ENCODE peak calls at places on chromosome 10, in four cellular contexts. S is activated CD4-positive, alpha-beta T cell treated with anti-CD3 and anti-CD28 coated beads for 48 hours; T is stomach; W is colonic mucosa. V is an unnamed sample.

GRCh38 chr10:96814264-96814663 is 17.8 kb upstream of the LCOR start:
- DNase-seq in W (no peak), T (no peak), S (no peak), V (no peak)

GRCh38 chr10:123809632-123810031 is 82.0 kb downstream of the CPXM2 start:
- DNase-seq in S (no peak), W (no peak), T (no peak), V (no peak)

GRCh38 chr10:70679498-70679897 is 7.2 kb downstream of the ADAMTS14 start:
- DNase-seq in W (no peak), T (no peak), S (no peak), V (no peak)

GRCh38 chr10:99993994-99994689 is 15.6 kb downstream of the DNMBP start:
- DNase-seq in S (peak), W (peak), T (peak), V (peak)

GRCh38 chr10:17010363-17011145 is 119.1 kb downstream of the CUBN start:
- DNase-seq in S (no peak), W (no peak), T (no peak), V (no peak)

GRCh38 chr10:78754269-78755074 is 314.3 kb upstream of the ZMIZ1 start:
- DNase-seq in W (no peak), T (no peak), S (no peak), V (no peak)

GRCh38 chr10:6035926-6036575 is 26.1 kb downstream of the IL2RA start:
- DNase-seq in T (no peak), W (peak), S (no peak), V (no peak)

GRCh38 chr10:132425029-132425758 is 28.2 kb downstream of the PWWP2B start:
- DNase-seq in T (no peak), S (no peak), W (no peak), V (no peak)

GRCh38 chr10:30863516-30864210 is 168.0 kb downstream of the ZNF438 start:
- DNase-seq in T (no peak), W (no peak), S (no peak), V (no peak)

GRCh38 chr10:59505931-59506330 is 143.6 kb upstream of the FAM13C start:
- DNase-seq in W (no peak), S (no peak), T (no peak), V (no peak)

V was measured in stimulated activated naive CD4-positive, alpha-beta T cell treated with Interleukin-2 at 50 U/mL for 16 hours.